ENCODE peak calls at places on chromosome 6, in seven cellular contexts. L is cardiac septum, C is heart right ventricle, Z is choroid plexus epithelial cell, X is ELF-1, T is NCI-H1092 treated with DMSO at 0.1 percent for 48 hours, E is endothelial cell. H is an unnamed sample.

GRCh38 chr6:43489277-43490072 is 12.1 kb downstream of the TJAP1 start:
- DNase-seq in L (no peak), C (no peak), Z (no peak), X (peak), T (no peak), E (no peak), H (no peak)

GRCh38 chr6:125102901-125103300 is 50.7 kb upstream of the TPD52L1 start:
- DNase-seq in L (no peak), C (no peak), Z (peak), X (no peak), T (no peak), E (no peak), H (peak)

GRCh38 chr6:53771780-53772624 is 22.8 kb upstream of the LRRC1 start:
- DNase-seq in L (no peak), C (no peak), Z (peak), X (no peak), T (no peak), E (no peak), H (no peak)

GRCh38 chr6:104795363-104795762 is 64.4 kb downstream of the HACE1 start:
- DNase-seq in L (no peak), C (no peak), Z (no peak), X (no peak), T (no peak), E (no peak), H (no peak)

GRCh38 chr6:13788820-13789219 is 25.5 kb downstream of the MCUR1 start:
- DNase-seq in L (no peak), C (no peak), Z (no peak), X (no peak), T (no peak), E (no peak), H (no peak)

GRCh38 chr6:80733645-80734044 is 627.2 kb downstream of the BCKDHB start:
- DNase-seq in L (no peak), C (no peak), Z (no peak), X (no peak), T (no peak), E (no peak), H (no peak)

GRCh38 chr6:97449437-97449966 is 166.5 kb upstream of the MMS22L start:
- DNase-seq in L (no peak), C (no peak), Z (no peak), X (no peak), T (no peak), E (no peak), H (no peak)

GRCh38 chr6:150992682-150993081 is 127.2 kb downstream of the MTHFD1L start:
- DNase-seq in L (no peak), C (no peak), Z (no peak), X (no peak), T (no peak), E (no peak), H (peak)

GRCh38 chr6:33123732-33124524 is 48.1 kb downstream of the HLA-DPB1 start:
- DNase-seq in L (no peak), C (no peak), Z (peak), X (peak), T (peak), E (no peak), H (peak)

GRCh38 chr6:35365599-35366596 is 23.5 kb downstream of the PPARD start:
- DNase-seq in L (no peak), C (no peak), Z (no peak), X (no peak), T (no peak), E (no peak), H (no peak)

GRCh38 chr6:111843347-111844147 is 29.7 kb downstream of the FYN start:
- DNase-seq in L (no peak), C (no peak), Z (no peak), X (no peak), T (no peak), E (no peak), H (no peak)

GRCh38 chr6:4370066-4370465 is 234.7 kb upstream of the ECI2 start:
- DNase-seq in L (no peak), C (no peak), Z (peak), X (peak), T (no peak), E (no peak), H (no peak)

GRCh38 chr6:117328005-117328389 is 62.6 kb downstream of the VGLL2 start:
- DNase-seq in L (no peak), C (no peak), Z (no peak), X (no peak), T (no peak), E (no peak), H (no peak)

GRCh38 chr6:152854086-152854795 is 103.6 kb downstream of the VIP start:
- DNase-seq in L (no peak), C (no peak), Z (no peak), X (no peak), T (no peak), E (no peak), H (no peak)